ENCODE peak calls at places on chromosomes 4 and X, in eight cellular contexts. One of them, this sample, is unnamed.
A peak's percentile ranks its signal among the peaks of the same experiment; 100 is the strongest.

GRCh38 chrX:118884552-118885138 is 61.0 kb downstream of the ZCCHC12 start:
- DNase-seq in NB4: no peak
- DNase-seq in cardiac muscle cell: no peak
- DNase-seq in RWPE1: no peak
- DNase-seq in WTC11: no peak
- DNase-seq in cardiac fibroblast: no peak
- DNase-seq in CD4-positive, alpha-beta T cell: no peak
- DNase-seq in A549: no peak
- DNase-seq in this sample: no peak

GRCh38 chrX:53630261-53630660 is 56.3 kb downstream of the HUWE1 start:
- DNase-seq in A549: no peak
- DNase-seq in cardiac fibroblast: no peak
- DNase-seq in CD4-positive, alpha-beta T cell: no peak
- DNase-seq in WTC11: no peak
- DNase-seq in RWPE1: no peak
- DNase-seq in cardiac muscle cell: no peak
- DNase-seq in NB4: no peak
- DNase-seq in this sample: no peak

GRCh38 chrX:37684426-37684825 is 1.2 kb upstream of the XK start:
- DNase-seq in cardiac muscle cell: no peak
- DNase-seq in A549: no peak
- DNase-seq in cardiac fibroblast: no peak
- DNase-seq in NB4: peak; percentile 45
- DNase-seq in RWPE1: no peak
- DNase-seq in CD4-positive, alpha-beta T cell: no peak
- DNase-seq in WTC11: no peak
- DNase-seq in this sample: no peak

GRCh38 chr4:6463311-6464289 is 8.8 kb downstream of the PPP2R2C start:
- DNase-seq in CD4-positive, alpha-beta T cell: no peak
- DNase-seq in A549: no peak
- DNase-seq in cardiac muscle cell: no peak
- DNase-seq in cardiac fibroblast: no peak
- DNase-seq in WTC11: no peak
- DNase-seq in RWPE1: no peak
- DNase-seq in NB4: no peak
- DNase-seq in this sample: no peak

GRCh38 chrX:468979-469378 is 82.3 kb upstream of the PPP2R3B start:
- DNase-seq in CD4-positive, alpha-beta T cell: no peak
- DNase-seq in cardiac muscle cell: no peak
- DNase-seq in cardiac fibroblast: no peak
- DNase-seq in NB4: peak; percentile 18
- DNase-seq in A549: no peak
- DNase-seq in RWPE1: no peak
- DNase-seq in WTC11: no peak
- DNase-seq in this sample: no peak

GRCh38 chrX:51420610-51421009 is 75.8 kb downstream of the NUDT11 start:
- DNase-seq in CD4-positive, alpha-beta T cell: peak; percentile 4
- DNase-seq in cardiac muscle cell: peak; percentile 58
- DNase-seq in NB4: peak; percentile 40
- DNase-seq in WTC11: no peak
- DNase-seq in cardiac fibroblast: peak; percentile 52
- DNase-seq in RWPE1: peak; percentile 13
- DNase-seq in A549: peak; percentile 3
- DNase-seq in this sample: peak; percentile 17

GRCh38 chrX:17923546-17923945 is 62.4 kb upstream of the RAI2 start:
- DNase-seq in cardiac muscle cell: no peak
- DNase-seq in A549: no peak
- DNase-seq in cardiac fibroblast: no peak
- DNase-seq in WTC11: no peak
- DNase-seq in RWPE1: peak; percentile 7
- DNase-seq in NB4: peak; percentile 1
- DNase-seq in CD4-positive, alpha-beta T cell: no peak
- DNase-seq in this sample: no peak

GRCh38 chr4:168200685-168201084 is 108.3 kb downstream of the ANXA10 start:
- DNase-seq in RWPE1: no peak
- DNase-seq in cardiac muscle cell: no peak
- DNase-seq in WTC11: no peak
- DNase-seq in A549: peak; percentile 10
- DNase-seq in NB4: no peak
- DNase-seq in CD4-positive, alpha-beta T cell: no peak
- DNase-seq in cardiac fibroblast: no peak
- DNase-seq in this sample: no peak

GRCh38 chr4:67593741-67594175 is 35.2 kb downstream of the STAP1 start:
- DNase-seq in WTC11: no peak
- DNase-seq in RWPE1: no peak
- DNase-seq in NB4: peak; percentile 8
- DNase-seq in A549: no peak
- DNase-seq in cardiac fibroblast: peak; percentile 86
- DNase-seq in cardiac muscle cell: peak; percentile 91
- DNase-seq in CD4-positive, alpha-beta T cell: no peak
- DNase-seq in this sample: peak; percentile 59

GRCh38 chrX:56733459-56734046 is 4.5 kb downstream of the NBDY start:
- DNase-seq in cardiac fibroblast: peak; percentile 35
- DNase-seq in RWPE1: no peak
- DNase-seq in A549: peak; percentile 16
- DNase-seq in CD4-positive, alpha-beta T cell: peak; percentile 37
- DNase-seq in cardiac muscle cell: peak; percentile 51
- DNase-seq in WTC11: peak; percentile 39
- DNase-seq in NB4: peak; percentile 51
- DNase-seq in this sample: no peak

DNA sequence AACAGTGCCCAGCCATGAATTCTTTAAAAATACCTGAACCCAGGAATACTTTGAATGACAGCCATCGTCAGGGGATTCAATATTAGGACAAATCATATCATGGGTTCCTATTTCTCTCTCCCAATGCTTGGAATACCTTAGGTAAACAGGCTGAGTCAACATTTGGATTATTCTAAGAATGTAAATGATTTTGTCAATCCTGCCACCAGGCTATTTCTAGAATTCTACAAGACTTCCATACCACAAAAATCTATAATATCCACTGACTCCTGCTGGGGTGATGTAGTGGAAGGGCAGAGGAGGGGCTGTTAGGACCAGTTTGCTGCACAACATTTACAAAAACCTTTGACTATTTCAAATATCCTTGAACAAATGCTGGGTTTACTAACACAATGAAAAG is 65.2 kb downstream of the IGFBP7 start:
- DNase-seq in cardiac muscle cell: peak; percentile 50
- DNase-seq in WTC11: no peak
- DNase-seq in A549: no peak
- DNase-seq in CD4-positive, alpha-beta T cell: no peak
- DNase-seq in NB4: no peak
- DNase-seq in RWPE1: peak; percentile 18
- DNase-seq in cardiac fibroblast: no peak
- DNase-seq in this sample: no peak
- TF ChIP-seq CTCF in cardiac muscle cell: no peak
- TF ChIP-seq CTCF in WTC11: no peak
- TF ChIP-seq CTCF in A549: no peak
- TF ChIP-seq CTCF in CD4-positive, alpha-beta T cell: no peak
- TF ChIP-seq CTCF in NB4: no peak
- TF ChIP-seq CTCF in RWPE1: no peak
- TF ChIP-seq CTCF in cardiac fibroblast: no peak
- TF ChIP-seq CTCF in this sample: no peak

GRCh38 chrX:27918799-27919198 is 62.5 kb downstream of the DCAF8L1 start:
- DNase-seq in A549: no peak
- DNase-seq in NB4: peak; percentile 5
- DNase-seq in RWPE1: no peak
- DNase-seq in cardiac fibroblast: peak; percentile 35
- DNase-seq in WTC11: peak; percentile 9
- DNase-seq in CD4-positive, alpha-beta T cell: no peak
- DNase-seq in cardiac muscle cell: peak; percentile 35
- DNase-seq in this sample: no peak
- TF ChIP-seq CTCF in A549: no peak
- TF ChIP-seq CTCF in NB4: no peak
- TF ChIP-seq CTCF in RWPE1: no peak
- TF ChIP-seq CTCF in cardiac fibroblast: peak; percentile 33
- TF ChIP-seq CTCF in WTC11: no peak
- TF ChIP-seq CTCF in CD4-positive, alpha-beta T cell: no peak
- TF ChIP-seq CTCF in cardiac muscle cell: peak; percentile 27
- TF ChIP-seq CTCF in this sample: no peak

GRCh38 chr4:15295421-15296162 is 132.2 kb upstream of the C1QTNF7 start:
- DNase-seq in RWPE1: no peak
- DNase-seq in A549: no peak
- DNase-seq in cardiac muscle cell: no peak
- DNase-seq in NB4: no peak
- DNase-seq in WTC11: no peak
- DNase-seq in cardiac fibroblast: peak; percentile 4
- DNase-seq in CD4-positive, alpha-beta T cell: no peak
- DNase-seq in this sample: no peak
- TF ChIP-seq CTCF in RWPE1: no peak
- TF ChIP-seq CTCF in A549: no peak
- TF ChIP-seq CTCF in cardiac muscle cell: no peak
- TF ChIP-seq CTCF in NB4: no peak
- TF ChIP-seq CTCF in WTC11: no peak
- TF ChIP-seq CTCF in cardiac fibroblast: no peak
- TF ChIP-seq CTCF in CD4-positive, alpha-beta T cell: no peak
- TF ChIP-seq CTCF in this sample: no peak

GRCh38 chrX:41478397-41478911 is 31.3 kb downstream of the NYX start:
- DNase-seq in A549: no peak
- DNase-seq in NB4: no peak
- DNase-seq in cardiac muscle cell: no peak
- DNase-seq in cardiac fibroblast: no peak
- DNase-seq in RWPE1: no peak
- DNase-seq in WTC11: no peak
- DNase-seq in CD4-positive, alpha-beta T cell: no peak
- DNase-seq in this sample: no peak

GRCh38 chrX:41480508-41481260 is 33.5 kb downstream of the NYX start:
- DNase-seq in CD4-positive, alpha-beta T cell: no peak
- DNase-seq in WTC11: no peak
- DNase-seq in RWPE1: no peak
- DNase-seq in cardiac muscle cell: no peak
- DNase-seq in NB4: no peak
- DNase-seq in cardiac fibroblast: no peak
- DNase-seq in A549: no peak
- DNase-seq in this sample: no peak

GRCh38 chrX:41482153-41482850 is 35.2 kb downstream of the NYX start:
- DNase-seq in cardiac muscle cell: peak; percentile 41
- DNase-seq in A549: no peak
- DNase-seq in cardiac fibroblast: peak; percentile 31
- DNase-seq in RWPE1: no peak
- DNase-seq in WTC11: no peak
- DNase-seq in NB4: no peak
- DNase-seq in CD4-positive, alpha-beta T cell: no peak
- DNase-seq in this sample: no peak

GRCh38 chrX:41475611-41476241 is 28.6 kb downstream of the NYX start:
- DNase-seq in NB4: no peak
- DNase-seq in cardiac muscle cell: no peak
- DNase-seq in RWPE1: no peak
- DNase-seq in cardiac fibroblast: no peak
- DNase-seq in WTC11: peak; percentile 69
- DNase-seq in CD4-positive, alpha-beta T cell: no peak
- DNase-seq in A549: no peak
- DNase-seq in this sample: no peak

GRCh38 chrX:41481264-41482109 is 34.3 kb downstream of the NYX start:
- DNase-seq in cardiac muscle cell: no peak
- DNase-seq in cardiac fibroblast: peak; percentile 13
- DNase-seq in CD4-positive, alpha-beta T cell: no peak
- DNase-seq in RWPE1: no peak
- DNase-seq in NB4: peak; percentile 50
- DNase-seq in WTC11: peak; percentile 31
- DNase-seq in A549: peak; percentile 15
- DNase-seq in this sample: no peak
- TF ChIP-seq CTCF in cardiac muscle cell: peak; percentile 39
- TF ChIP-seq CTCF in cardiac fibroblast: peak; percentile 54
- TF ChIP-seq CTCF in CD4-positive, alpha-beta T cell: peak; percentile 11
- TF ChIP-seq CTCF in RWPE1: no peak
- TF ChIP-seq CTCF in NB4: peak; percentile 40
- TF ChIP-seq CTCF in WTC11: peak; percentile 40
- TF ChIP-seq CTCF in A549: peak; percentile 32
- TF ChIP-seq CTCF in this sample: peak; percentile 52

DNA sequence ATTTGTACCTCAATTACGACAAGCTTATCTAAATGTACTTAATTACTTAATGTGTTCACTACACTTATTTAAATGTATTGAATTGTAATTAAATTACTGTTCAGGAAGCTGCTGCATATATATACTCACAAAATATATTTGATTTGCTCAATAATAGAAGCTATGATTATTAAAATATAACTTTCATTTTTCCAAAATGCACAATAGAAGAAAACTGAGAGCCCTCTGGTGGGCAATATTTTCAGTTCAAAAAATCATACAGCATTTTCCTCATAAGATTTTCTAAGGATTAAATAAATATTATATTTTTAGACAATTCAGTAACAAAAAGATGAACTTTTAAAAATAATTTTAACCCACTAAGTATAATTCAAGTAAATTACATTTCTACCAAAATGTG is 217.3 kb downstream of the DKK2 start:
- DNase-seq in NB4: no peak
- DNase-seq in RWPE1: no peak
- DNase-seq in WTC11: no peak
- DNase-seq in cardiac muscle cell: peak; percentile 1
- DNase-seq in cardiac fibroblast: no peak
- DNase-seq in CD4-positive, alpha-beta T cell: no peak
- DNase-seq in A549: no peak
- DNase-seq in this sample: no peak
- TF ChIP-seq CTCF in NB4: no peak
- TF ChIP-seq CTCF in RWPE1: peak; percentile 34
- TF ChIP-seq CTCF in WTC11: no peak
- TF ChIP-seq CTCF in cardiac muscle cell: peak; percentile 29
- TF ChIP-seq CTCF in cardiac fibroblast: peak; percentile 26
- TF ChIP-seq CTCF in CD4-positive, alpha-beta T cell: no peak
- TF ChIP-seq CTCF in A549: no peak
- TF ChIP-seq CTCF in this sample: peak; percentile 32

GRCh38 chr4:174828845-174829701 is at the start of gene GLRA3:
- DNase-seq in NB4: peak; percentile 27
- DNase-seq in cardiac muscle cell: peak; percentile 44
- DNase-seq in RWPE1: peak; percentile 58
- DNase-seq in A549: peak; percentile 67
- DNase-seq in WTC11: peak; percentile 99
- DNase-seq in cardiac fibroblast: peak; percentile 35
- DNase-seq in CD4-positive, alpha-beta T cell: no peak
- DNase-seq in this sample: no peak

GRCh38 chr4:174826660-174827059 is 2.4 kb downstream of the GLRA3 start:
- DNase-seq in WTC11: no peak
- DNase-seq in NB4: no peak
- DNase-seq in RWPE1: no peak
- DNase-seq in cardiac fibroblast: no peak
- DNase-seq in CD4-positive, alpha-beta T cell: no peak
- DNase-seq in cardiac muscle cell: no peak
- DNase-seq in A549: no peak
- DNase-seq in this sample: no peak
- TF ChIP-seq CTCF in WTC11: no peak
- TF ChIP-seq CTCF in NB4: no peak
- TF ChIP-seq CTCF in RWPE1: no peak
- TF ChIP-seq CTCF in cardiac fibroblast: no peak
- TF ChIP-seq CTCF in CD4-positive, alpha-beta T cell: no peak
- TF ChIP-seq CTCF in cardiac muscle cell: no peak
- TF ChIP-seq CTCF in A549: no peak
- TF ChIP-seq CTCF in this sample: no peak

GRCh38 chrX:140572724-140573123 is 67.9 kb upstream of the SOX3 start:
- DNase-seq in cardiac fibroblast: peak; percentile 24
- DNase-seq in A549: peak; percentile 1
- DNase-seq in WTC11: peak; percentile 54
- DNase-seq in RWPE1: peak; percentile 1
- DNase-seq in CD4-positive, alpha-beta T cell: no peak
- DNase-seq in NB4: peak; percentile 57
- DNase-seq in cardiac muscle cell: peak; percentile 27
- DNase-seq in this sample: no peak
- TF ChIP-seq CTCF in cardiac fibroblast: peak; percentile 49
- TF ChIP-seq CTCF in A549: peak; percentile 52
- TF ChIP-seq CTCF in WTC11: peak; percentile 21
- TF ChIP-seq CTCF in RWPE1: peak; percentile 54
- TF ChIP-seq CTCF in CD4-positive, alpha-beta T cell: peak; percentile 19
- TF ChIP-seq CTCF in NB4: peak; percentile 76
- TF ChIP-seq CTCF in cardiac muscle cell: peak; percentile 60
- TF ChIP-seq CTCF in this sample: peak; percentile 59